ENCODE peak calls at places on chromosome 14, in four cellular contexts. Q is GM12878, T is mesothelial cell of epicardium, A is adrenal gland. S is an unnamed sample.

GRCh38 chr14:70801836-70802235 is 7.5 kb downstream of the MAP3K9 start:
- DNase-seq in T (no peak), Q (no peak), A (no peak), S (no peak)

GRCh38 chr14:94823556-94824341 is 53.8 kb upstream of the GSC start:
- DNase-seq in A (no peak), Q (no peak), T (no peak), S (no peak)

GRCh38 chr14:100469632-100470522 is 117.3 kb downstream of the BEGAIN start:
- DNase-seq in A (no peak), T (no peak), Q (no peak), S (no peak)

GRCh38 chr14:33061667-33062325 is 123.1 kb downstream of the NPAS3 start:
- DNase-seq in A (no peak), Q (no peak), T (no peak), S (no peak)

GRCh38 chr14:49677643-49678042 is 10.4 kb downstream of the POLE2 start:
- DNase-seq in T (no peak), Q (no peak), A (no peak), S (no peak)

GRCh38 chr14:34460841-34461240 is 1.2 kb downstream of the SPTSSA start:
- DNase-seq in A (no peak), Q (no peak), T (no peak), S (no peak)

GRCh38 chr14:90426031-90426540 is 29.3 kb downstream of the CALM1 start:
- DNase-seq in T (no peak), A (no peak), Q (no peak), S (no peak)

GRCh38 chr14:94049625-94050023 is 23.5 kb downstream of the OTUB2 start:
- DNase-seq in Q (no peak), T (no peak), A (peak), S (peak)

GRCh38 chr14:50964683-50965390 is 20.6 kb upstream of the PYGL start:
- DNase-seq in T (peak), Q (no peak), A (peak), S (no peak)

GRCh38 chr14:75333523-75334190 is 55.0 kb downstream of the FOS start:
- DNase-seq in Q (no peak), T (no peak), A (no peak), S (no peak)
- TF ChIP-seq CTCF in Q (no peak), T (no peak), A (no peak), S (no peak)

GRCh38 chr14:58703149-58703509 is 65.4 kb downstream of the DACT1 start:
- DNase-seq in Q (no peak), T (no peak), A (no peak), S (no peak)
- TF ChIP-seq CTCF in Q (no peak), T (no peak), A (no peak), S (no peak)

GRCh38 chr14:102796661-102797190 is 19.5 kb downstream of the TRAF3 start:
- DNase-seq in Q (no peak), T (no peak), A (no peak), S (no peak)

GRCh38 chr14:102793531-102794328 is 16.5 kb downstream of the TRAF3 start:
- DNase-seq in Q (no peak), A (no peak), T (no peak), S (no peak)

GRCh38 chr14:102798926-102799325 is 21.7 kb downstream of the TRAF3 start:
- DNase-seq in Q (peak), T (no peak), A (no peak), S (no peak)

GRCh38 chr14:102799684-102800562 is 22.7 kb downstream of the TRAF3 start:
- DNase-seq in T (no peak), Q (no peak), A (no peak), S (no peak)

GRCh38 chr14:102795060-102795925 is 18.0 kb downstream of the TRAF3 start:
- DNase-seq in T (no peak), Q (no peak), A (peak), S (no peak)
- TF ChIP-seq CTCF in T (no peak), Q (no peak), A (no peak), S (no peak)

GRCh38 chr14:23054000-23054811 is 3.1 kb downstream of the CDH24 start:
- DNase-seq in A (no peak), T (no peak), Q (no peak), S (no peak)
- TF ChIP-seq CTCF in A (no peak), T (no peak), Q (peak), S (peak)

GRCh38 chr14:69475194-69475818 is 9.2 kb upstream of the PLEKHD1 start:
- DNase-seq in Q (no peak), T (no peak), A (no peak), S (no peak)
- TF ChIP-seq CTCF in Q (peak), T (peak), A (no peak), S (peak)

DNA sequence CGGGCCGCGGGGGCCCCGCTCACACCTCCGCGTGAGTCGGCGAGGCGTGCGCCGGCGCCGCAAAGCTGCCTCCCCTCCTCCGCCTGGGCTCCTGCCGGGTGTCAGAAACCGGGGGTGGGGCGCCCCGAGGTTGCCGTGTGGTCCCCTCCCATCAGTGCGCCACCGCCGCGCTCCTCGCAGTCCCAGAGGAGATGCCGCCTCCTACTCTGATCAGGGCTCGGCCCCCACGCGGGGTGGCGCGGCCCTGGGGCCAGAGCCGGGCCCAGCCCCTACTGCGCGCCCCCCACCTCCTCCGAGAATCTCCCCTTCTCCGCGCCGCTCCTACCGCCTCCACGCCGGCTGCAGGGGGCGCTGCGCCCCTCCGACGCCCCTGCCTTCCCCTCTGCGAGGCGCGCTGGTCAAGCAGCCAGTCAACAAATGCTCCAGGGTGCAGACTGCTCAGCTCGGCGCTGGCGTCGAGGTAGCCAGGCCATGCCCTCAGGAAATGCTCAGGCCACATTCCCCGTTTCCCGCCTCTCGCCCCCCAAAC is 467 bp upstream of the JAG2 start:
- DNase-seq in A (no peak), T (peak), Q (no peak), S (no peak)
- TF ChIP-seq CTCF in A (peak), T (peak), Q (peak), S (peak)

DNA sequence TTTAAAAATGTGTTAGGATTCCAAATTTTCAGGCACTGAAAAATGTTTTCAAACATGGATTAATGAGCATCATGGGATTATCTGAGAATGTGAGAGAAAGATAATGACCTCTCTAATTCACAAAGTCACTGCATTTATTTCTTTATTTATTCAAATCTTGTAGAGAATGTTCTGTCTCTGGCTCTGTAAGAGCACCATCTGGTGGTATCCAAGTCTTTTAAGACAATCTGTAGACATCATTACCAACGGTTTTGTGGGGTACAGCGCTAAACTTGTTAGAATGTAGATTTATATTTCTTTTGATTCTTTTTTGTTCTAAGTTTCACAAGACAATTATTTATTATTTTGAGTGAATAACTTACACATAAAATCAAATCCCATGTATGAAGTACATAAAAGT is 956.0 kb upstream of the NOVA1 start:
- DNase-seq in A (no peak), Q (no peak), T (no peak), S (no peak)
- TF ChIP-seq CTCF in A (no peak), Q (no peak), T (no peak), S (peak)